ENCODE peak calls at places on chromosomes 3 and 15, in six cellular contexts. R is A549; K is naive thymus-derived CD8-positive, alpha-beta T cell; I is fibroblast of mammary gland; L is breast epithelium; H is kidney. J is an unnamed sample.

GRCh38 chr3:172946061-172946460 is 195.0 kb downstream of the SPATA16 start:
- DNase-seq in R (no peak), K (no peak), I (no peak), L (no peak), H (no peak), J (peak; percentile 19)

GRCh38 chr3:150370129-150370602 is 37.9 kb upstream of the TSC22D2 start:
- DNase-seq in R (peak; percentile 95), K (no peak), I (peak; percentile 95), L (peak; percentile 45), H (no peak), J (peak; percentile 97)

GRCh38 chr3:124597979-124598378 is 132.3 kb upstream of the UMPS start:
- DNase-seq in R (no peak), K (no peak), I (no peak), L (no peak), H (no peak), J (no peak)

GRCh38 chr3:48232734-48233133 is 8.2 kb upstream of the ZNF589 start:
- DNase-seq in R (peak; percentile 71), K (peak; percentile 58), I (peak; percentile 69), L (peak; percentile 64), H (peak; percentile 86), J (peak; percentile 80)

GRCh38 chr3:60697132-60697531 is 554.1 kb downstream of the FHIT start:
- DNase-seq in R (no peak), K (no peak), I (no peak), L (no peak), H (no peak), J (no peak)

GRCh38 chr3:39211332-39212130 is 19.1 kb upstream of the XIRP1 start:
- DNase-seq in R (no peak), K (no peak), I (no peak), L (no peak), H (no peak), J (no peak)

GRCh38 chr3:167406876-167407492 is 26.9 kb upstream of the ZBBX start:
- DNase-seq in R (peak; percentile 53), K (no peak), I (peak; percentile 77), L (no peak), H (no peak), J (peak; percentile 82)

GRCh38 chr15:25053000-25053815 is 98.4 kb downstream of the SNRPN start:
- DNase-seq in R (no peak), K (peak; percentile 10), I (no peak), L (peak; percentile 12), H (no peak), J (no peak)

GRCh38 chr3:41137686-41138111 is 61.6 kb upstream of the CTNNB1 start:
- DNase-seq in R (no peak), K (no peak), I (no peak), L (no peak), H (no peak), J (peak; percentile 68)

GRCh38 chr15:68261980-68262379 is 15.6 kb upstream of the FEM1B start:
- DNase-seq in R (no peak), K (no peak), I (no peak), L (no peak), H (no peak), J (no peak)

GRCh38 chr3:151479452-151479851 is 18.6 kb upstream of the IGSF10 start:
- DNase-seq in R (no peak), K (no peak), I (no peak), L (no peak), H (no peak), J (no peak)

GRCh38 chr3:180433172-180433571 is 168.8 kb upstream of the TTC14 start:
- DNase-seq in R (no peak), K (no peak), I (peak; percentile 89), L (no peak), H (no peak), J (peak; percentile 51)

GRCh38 chr3:148629006-148629405 is 68.7 kb upstream of the AGTR1 start:
- DNase-seq in R (no peak), K (no peak), I (no peak), L (no peak), H (no peak), J (no peak)

GRCh38 chr3:113948015-113948917 is 453 bp downstream of the ZDHHC23 start:
- DNase-seq in R (peak; percentile 18), K (peak; percentile 28), I (no peak), L (no peak), H (peak; percentile 82), J (peak; percentile 15)

GRCh38 chr15:45522931-45523331 is 376 bp upstream of the SLC30A4 start:
- DNase-seq in R (peak; percentile 24), K (no peak), I (peak; percentile 18), L (peak; percentile 20), H (no peak), J (peak; percentile 21)

GRCh38 chr3:48135773-48136495 is 52.3 kb downstream of the CDC25A start:
- DNase-seq in R (no peak), K (no peak), I (no peak), L (no peak), H (no peak), J (no peak)

GRCh38 chr3:195257454-195258448 is 13.2 kb downstream of the XXYLT1 start:
- DNase-seq in R (no peak), K (no peak), I (peak; percentile 17), L (no peak), H (no peak), J (no peak)

GRCh38 chr3:76570436-76571057 is 469.4 kb upstream of the ROBO2 start:
- DNase-seq in R (peak; percentile 2), K (no peak), I (peak; percentile 4), L (no peak), H (no peak), J (peak; percentile 40)

GRCh38 chr3:32780735-32781210 is 37.0 kb upstream of the TRIM71 start:
- DNase-seq in R (peak; percentile 65), K (no peak), I (peak; percentile 17), L (no peak), H (peak; percentile 79), J (peak; percentile 28)

GRCh38 chr15:29141908-29142747 is 127.5 kb downstream of the NSMCE3 start:
- DNase-seq in R (no peak), K (no peak), I (no peak), L (peak; percentile 68), H (no peak), J (peak; percentile 61)

GRCh38 chr3:59575113-59576001 is 525.5 kb upstream of the CFAP20DC start:
- DNase-seq in R (peak; percentile 64), K (peak; percentile 88), I (peak; percentile 71), L (peak; percentile 86), H (peak; percentile 91), J (peak; percentile 62)

GRCh38 chr3:16587047-16587702 is 18.0 kb downstream of the DAZL start:
- DNase-seq in R (no peak), K (no peak), I (no peak), L (no peak), H (no peak), J (no peak)

GRCh38 chr3:157782236-157782635 is 279.0 kb upstream of the VEPH1 start:
- DNase-seq in R (no peak), K (no peak), I (peak; percentile 64), L (no peak), H (no peak), J (peak; percentile 45)

GRCh38 chr15:58546066-58546591 is 114.3 kb downstream of the LIPC start:
- DNase-seq in R (no peak), K (peak; percentile 11), I (peak; percentile 25), L (no peak), H (no peak), J (no peak)

GRCh38 chr15:95086543-95087252 is 855.3 kb downstream of the MCTP2 start:
- DNase-seq in R (no peak), K (no peak), I (peak; percentile 49), L (no peak), H (no peak), J (no peak)

GRCh38 chr15:88543065-88543776 is 3.3 kb downstream of the DET1 start:
- DNase-seq in R (no peak), K (no peak), I (no peak), L (no peak), H (no peak), J (no peak)

GRCh38 chr15:27701956-27702355 is 397.2 kb downstream of the OCA2 start:
- DNase-seq in R (no peak), K (no peak), I (no peak), L (no peak), H (no peak), J (no peak)

GRCh38 chr3:57910988-57911387 is 97.2 kb upstream of the FLNB start:
- DNase-seq in R (peak; percentile 41), K (peak; percentile 21), I (no peak), L (no peak), H (no peak), J (peak; percentile 30)

GRCh38 chr3:50356553-50356952 is 2.8 kb downstream of the TMEM115 start:
- DNase-seq in R (no peak), K (no peak), I (peak; percentile 61), L (no peak), H (no peak), J (peak; percentile 33)

GRCh38 chr3:170806676-170807075 is 63.3 kb downstream of the RPL22L1 start:
- DNase-seq in R (no peak), K (no peak), I (no peak), L (peak; percentile 39), H (no peak), J (no peak)

GRCh38 chr3:140588558-140588957 is 89.3 kb upstream of the TRIM42 start:
- DNase-seq in R (no peak), K (no peak), I (no peak), L (no peak), H (no peak), J (no peak)

GRCh38 chr3:37653466-37653865 is 208.2 kb upstream of the CTDSPL start:
- DNase-seq in R (no peak), K (no peak), I (no peak), L (no peak), H (no peak), J (no peak)

GRCh38 chr3:194404365-194405140 is 5.5 kb upstream of the GP5 start:
- DNase-seq in R (peak; percentile 56), K (peak; percentile 32), I (peak; percentile 65), L (no peak), H (no peak), J (peak; percentile 43)

GRCh38 chr3:189490337-189490736 is 140.9 kb upstream of the TP63 start:
- DNase-seq in R (peak; percentile 25), K (no peak), I (no peak), L (no peak), H (no peak), J (peak; percentile 73)

GRCh38 chr3:72844436-72844999 is 3.7 kb downstream of the SHQ1 start:
- DNase-seq in R (no peak), K (no peak), I (peak; percentile 33), L (no peak), H (no peak), J (no peak)

GRCh38 chr3:112097378-112097777 is 11.2 kb downstream of the C3orf52 start:
- DNase-seq in R (peak; percentile 94), K (no peak), I (peak; percentile 100), L (peak; percentile 37), H (no peak), J (peak; percentile 100)

GRCh38 chr3:124685481-124685880 is 44.8 kb upstream of the UMPS start:
- DNase-seq in R (no peak), K (no peak), I (peak; percentile 87), L (no peak), H (no peak), J (no peak)

J was measured in renal cortical epithelial cell.